ENCODE peak calls at places on chromosomes 5 and 9, in four cellular contexts. One of them, this sample, is unnamed.

GRCh38 chr5:15393146-15393545 is 106.8 kb upstream of the FBXL7 start:
- DNase-seq in H1: no peak
- DNase-seq in GM12878: no peak
- DNase-seq in K562: no peak
- DNase-seq in this sample: no peak

GRCh38 chr9:125437771-125438221 is 176.2 kb downstream of the GAPVD1 start:
- DNase-seq in H1: no peak
- DNase-seq in GM12878: no peak
- DNase-seq in K562: no peak
- DNase-seq in this sample: no peak

GRCh38 chr5:138696501-138696900 is 56.7 kb upstream of the CTNNA1 start:
- DNase-seq in H1: no peak
- DNase-seq in GM12878: no peak
- DNase-seq in K562: no peak
- DNase-seq in this sample: no peak

GRCh38 chr5:1218351-1219080 is 6.7 kb upstream of the SLC6A18 start:
- DNase-seq in H1: no peak
- DNase-seq in GM12878: no peak
- DNase-seq in K562: no peak
- DNase-seq in this sample: no peak

GRCh38 chr5:10902145-10902544 is 141.1 kb upstream of the DAP start:
- DNase-seq in H1: no peak
- DNase-seq in GM12878: no peak
- DNase-seq in K562: no peak
- DNase-seq in this sample: no peak

GRCh38 chr5:127911619-127912018 is 171.9 kb upstream of the SLC12A2 start:
- DNase-seq in H1: no peak
- DNase-seq in GM12878: no peak
- DNase-seq in K562: no peak
- DNase-seq in this sample: no peak

GRCh38 chr5:80259511-80260200 is 3.8 kb upstream of the SERINC5 start:
- DNase-seq in H1: no peak
- DNase-seq in GM12878: no peak
- DNase-seq in K562: no peak
- DNase-seq in this sample: no peak

GRCh38 chr5:128036961-128037360 is 46.6 kb upstream of the SLC12A2 start:
- DNase-seq in H1: no peak
- DNase-seq in GM12878: no peak
- DNase-seq in K562: no peak
- DNase-seq in this sample: no peak

GRCh38 chr5:168481330-168481788 is 4.9 kb upstream of the RARS1 start:
- DNase-seq in H1: no peak
- DNase-seq in GM12878: peak; percentile 93
- DNase-seq in K562: no peak
- DNase-seq in this sample: no peak

GRCh38 chr5:153496835-153497234 is 6.4 kb downstream of the GRIA1 start:
- DNase-seq in H1: no peak
- DNase-seq in GM12878: no peak
- DNase-seq in K562: peak; percentile 19
- DNase-seq in this sample: peak; percentile 13

GRCh38 chr5:141677415-141677814 is 4.6 kb downstream of the ARAP3 start:
- DNase-seq in H1: no peak
- DNase-seq in GM12878: no peak
- DNase-seq in K562: peak; percentile 53
- DNase-seq in this sample: no peak

GRCh38 chr5:124156408-124157027 is 589.9 kb downstream of the ZNF608 start:
- DNase-seq in H1: no peak
- DNase-seq in GM12878: no peak
- DNase-seq in K562: no peak
- DNase-seq in this sample: no peak

GRCh38 chr9:5815421-5815820 is 17.5 kb downstream of the ERMP1 start:
- DNase-seq in H1: no peak
- DNase-seq in GM12878: no peak
- DNase-seq in K562: no peak
- DNase-seq in this sample: no peak

GRCh38 chr5:31449175-31449574 is 82.7 kb downstream of the DROSHA start:
- DNase-seq in H1: no peak
- DNase-seq in GM12878: no peak
- DNase-seq in K562: no peak
- DNase-seq in this sample: no peak

DNA sequence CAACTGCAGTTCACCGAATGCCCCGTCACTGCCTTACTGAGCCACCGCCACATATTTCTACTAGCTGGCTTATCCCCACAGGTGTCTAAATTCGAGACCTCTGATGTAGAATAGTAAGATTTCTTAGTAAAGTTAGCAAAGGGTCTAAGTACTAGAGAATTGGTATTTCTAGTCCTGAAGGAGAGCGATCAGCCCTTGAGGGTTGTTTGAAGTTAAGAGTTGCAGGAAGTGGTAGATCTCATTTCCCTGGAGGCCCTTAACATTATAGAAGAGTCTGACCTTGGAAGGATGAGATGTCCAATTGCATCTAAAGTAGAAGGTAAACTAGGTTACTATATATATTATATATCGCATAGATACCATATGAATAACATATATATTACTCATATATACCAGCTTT is 451.8 kb downstream of the CCDC171 start:
- DNase-seq in H1: no peak
- DNase-seq in GM12878: no peak
- DNase-seq in K562: no peak
- DNase-seq in this sample: no peak
- TF ChIP-seq EGR1 in H1: no peak
- TF ChIP-seq EGR1 in GM12878: no peak
- TF ChIP-seq EGR1 in K562: no peak
- TF ChIP-seq EGR1 in this sample: no peak

DNA sequence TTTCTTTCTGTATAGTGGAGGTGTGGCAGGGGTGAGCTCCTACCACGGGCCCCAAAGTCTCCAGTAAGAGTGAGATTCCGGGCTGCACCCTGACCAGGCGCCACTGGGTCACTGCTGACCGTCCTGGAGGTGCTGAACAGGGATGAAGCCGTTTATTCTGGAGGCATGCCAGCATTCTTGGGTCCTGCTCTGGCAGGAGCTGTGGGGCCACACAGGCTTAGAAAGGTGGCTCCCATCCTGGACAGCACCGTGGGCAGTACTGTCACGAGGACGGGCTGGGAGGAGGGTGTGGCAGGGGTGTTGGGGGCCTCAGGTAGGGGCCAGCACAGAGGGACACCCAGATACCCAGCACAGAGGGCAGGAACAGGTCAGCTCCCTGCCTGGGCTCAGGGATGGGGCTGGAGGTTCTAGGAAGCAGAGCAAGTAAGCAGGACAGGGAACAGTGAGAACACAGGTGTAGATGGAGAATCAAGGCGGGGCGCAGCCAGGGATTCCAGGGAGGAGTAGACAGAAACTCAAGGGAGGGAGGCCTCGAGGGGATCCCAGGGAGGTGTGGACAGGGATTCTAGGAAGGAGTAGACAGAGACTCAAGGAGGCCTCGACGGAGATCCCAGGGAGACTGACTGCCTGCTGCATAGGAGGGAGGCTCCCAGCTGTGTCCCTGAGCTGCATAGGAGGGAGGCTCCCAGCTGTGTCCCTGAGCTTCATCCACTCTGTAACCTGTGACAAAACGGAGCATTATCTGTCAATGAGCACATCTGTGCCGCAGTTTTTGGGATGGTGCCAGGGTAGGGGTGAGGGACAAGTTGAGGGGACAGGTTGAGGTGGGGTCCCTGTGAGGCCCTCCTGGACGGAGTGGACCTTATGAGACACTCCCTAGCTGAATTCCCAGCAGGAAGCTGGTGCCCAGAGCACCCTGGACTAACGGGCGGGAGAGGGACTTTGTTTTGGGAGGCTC is 1.1 kb upstream of the PLEKHG4B start:
- DNase-seq in H1: no peak
- DNase-seq in GM12878: no peak
- DNase-seq in K562: no peak
- DNase-seq in this sample: no peak
- TF ChIP-seq EZH2 in H1: no peak
- TF ChIP-seq EZH2 in GM12878: no peak
- TF ChIP-seq EZH2 in K562: no peak
- TF ChIP-seq EZH2 in this sample: no peak

GRCh38 chr5:54969856-54970828 is 15.3 kb downstream of the ESM1 start:
- DNase-seq in H1: no peak
- DNase-seq in GM12878: no peak
- DNase-seq in K562: no peak
- DNase-seq in this sample: no peak
- TF ChIP-seq EGR1 in H1: no peak
- TF ChIP-seq EGR1 in GM12878: no peak
- TF ChIP-seq EGR1 in K562: no peak
- TF ChIP-seq EGR1 in this sample: no peak

DNA sequence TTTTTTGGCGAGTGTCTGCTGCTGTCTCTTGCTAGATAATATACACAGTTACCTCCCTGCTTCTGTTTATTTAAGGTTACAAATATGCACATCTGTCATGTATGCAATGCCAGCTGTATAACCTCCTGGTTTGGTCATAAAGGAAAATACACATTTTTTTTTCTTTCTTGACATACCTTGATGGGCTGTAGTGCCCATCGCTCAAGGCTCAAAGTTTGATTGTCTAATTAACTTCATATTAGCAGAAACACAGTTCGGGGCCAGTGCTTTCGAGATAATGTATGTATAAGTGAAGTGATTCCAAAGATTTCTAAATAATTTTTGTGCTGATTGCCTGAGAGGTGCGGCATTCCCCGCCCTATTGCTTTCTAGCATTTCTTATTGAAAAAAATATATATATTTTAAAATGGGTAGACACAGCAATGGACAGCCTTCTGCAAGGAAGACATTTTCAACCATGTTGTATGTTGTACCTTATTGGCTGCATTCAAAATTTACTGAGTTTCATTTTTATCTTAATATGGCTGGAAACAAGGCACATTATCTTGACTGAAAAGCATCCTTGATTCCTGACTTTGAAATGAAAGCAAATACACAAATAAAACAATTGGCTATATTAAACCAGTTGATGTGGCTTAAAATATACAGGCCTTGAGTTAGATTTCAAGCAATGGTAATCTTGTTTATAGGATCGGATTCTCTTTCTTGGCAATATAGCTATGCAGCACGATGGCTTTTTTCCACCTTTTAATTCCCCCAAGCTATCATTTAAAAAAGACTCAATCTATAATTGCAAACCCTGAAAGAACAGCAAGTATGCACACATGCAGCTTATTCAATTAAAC is 206.1 kb downstream of the MEF2C start:
- DNase-seq in H1: no peak
- DNase-seq in GM12878: no peak
- DNase-seq in K562: no peak
- DNase-seq in this sample: no peak
- TF ChIP-seq EZH2 in H1: no peak
- TF ChIP-seq EZH2 in GM12878: no peak
- TF ChIP-seq EZH2 in K562: no peak
- TF ChIP-seq EZH2 in this sample: no peak

GRCh38 chr5:58544926-58545325 is 37.9 kb upstream of the RAB3C start:
- DNase-seq in H1: no peak
- DNase-seq in GM12878: no peak
- DNase-seq in K562: no peak
- DNase-seq in this sample: no peak

GRCh38 chr5:58543723-58544122 is 39.2 kb upstream of the RAB3C start:
- DNase-seq in H1: no peak
- DNase-seq in GM12878: no peak
- DNase-seq in K562: no peak
- DNase-seq in this sample: no peak

GRCh38 chr5:58545912-58546311 is 37.0 kb upstream of the RAB3C start:
- DNase-seq in H1: no peak
- DNase-seq in GM12878: no peak
- DNase-seq in K562: no peak
- DNase-seq in this sample: no peak

GRCh38 chr5:58544195-58544594 is 38.7 kb upstream of the RAB3C start:
- DNase-seq in H1: no peak
- DNase-seq in GM12878: no peak
- DNase-seq in K562: no peak
- DNase-seq in this sample: no peak

GRCh38 chr5:58542709-58543108 is 40.2 kb upstream of the RAB3C start:
- DNase-seq in H1: no peak
- DNase-seq in GM12878: no peak
- DNase-seq in K562: no peak
- DNase-seq in this sample: no peak
- TF ChIP-seq EGR1 in H1: no peak
- TF ChIP-seq EGR1 in GM12878: no peak
- TF ChIP-seq EGR1 in K562: no peak
- TF ChIP-seq EGR1 in this sample: no peak

GRCh38 chr5:135544666-135545045 is 8.9 kb upstream of the NEUROG1 start:
- DNase-seq in H1: no peak
- DNase-seq in GM12878: no peak
- DNase-seq in K562: no peak
- DNase-seq in this sample: no peak
- TF ChIP-seq EZH2 in H1: peak; percentile 96
- TF ChIP-seq EZH2 in GM12878: no peak
- TF ChIP-seq EZH2 in K562: no peak
- TF ChIP-seq EZH2 in this sample: no peak

GRCh38 chr5:74279244-74279643 is 361.3 kb downstream of the ENC1 start:
- DNase-seq in H1: no peak
- DNase-seq in GM12878: no peak
- DNase-seq in K562: no peak
- DNase-seq in this sample: no peak

GRCh38 chr5:74275204-74275992 is 365.1 kb downstream of the ENC1 start:
- DNase-seq in H1: no peak
- DNase-seq in GM12878: no peak
- DNase-seq in K562: no peak
- DNase-seq in this sample: no peak

GRCh38 chr5:74285876-74286275 is 354.7 kb downstream of the ENC1 start:
- DNase-seq in H1: no peak
- DNase-seq in GM12878: no peak
- DNase-seq in K562: no peak
- DNase-seq in this sample: no peak

GRCh38 chr5:74282495-74282894 is 358.0 kb downstream of the ENC1 start:
- DNase-seq in H1: no peak
- DNase-seq in GM12878: no peak
- DNase-seq in K562: no peak
- DNase-seq in this sample: no peak

GRCh38 chr5:74281191-74281590 is 359.3 kb downstream of the ENC1 start:
- DNase-seq in H1: no peak
- DNase-seq in GM12878: no peak
- DNase-seq in K562: no peak
- DNase-seq in this sample: no peak
- TF ChIP-seq EGR1 in H1: no peak
- TF ChIP-seq EGR1 in GM12878: no peak
- TF ChIP-seq EGR1 in K562: no peak
- TF ChIP-seq EGR1 in this sample: no peak

GRCh38 chr9:127977877-127978647 is 2.7 kb downstream of the EEIG1 start:
- DNase-seq in H1: no peak
- DNase-seq in GM12878: no peak
- DNase-seq in K562: peak; percentile 52
- DNase-seq in this sample: no peak

GRCh38 chr9:127980056-127980705 is 608 bp downstream of the EEIG1 start:
- DNase-seq in H1: no peak
- DNase-seq in GM12878: no peak
- DNase-seq in K562: peak; percentile 85
- DNase-seq in this sample: no peak

GRCh38 chr9:127979333-127980055 is 1.3 kb downstream of the EEIG1 start:
- DNase-seq in H1: no peak
- DNase-seq in GM12878: no peak
- DNase-seq in K562: no peak
- DNase-seq in this sample: no peak

GRCh38 chr9:127976943-127977871 is 3.6 kb downstream of the EEIG1 start:
- DNase-seq in H1: no peak
- DNase-seq in GM12878: no peak
- DNase-seq in K562: no peak
- DNase-seq in this sample: no peak

GRCh38 chr9:127979015-127979332 is 1.8 kb downstream of the EEIG1 start:
- DNase-seq in H1: no peak
- DNase-seq in GM12878: no peak
- DNase-seq in K562: no peak
- DNase-seq in this sample: no peak
- TF ChIP-seq EZH2 in H1: no peak
- TF ChIP-seq EZH2 in GM12878: no peak
- TF ChIP-seq EZH2 in K562: no peak
- TF ChIP-seq EZH2 in this sample: no peak

This sample was measured in HCT116.